ENCODE peak calls at places on chromosomes 11 and 22, in five cellular contexts. W, F, U, G and S are unnamed samples.
A peak's percentile ranks its signal among the peaks of the same experiment; 100 is the strongest.

GRCh38 chr11:129905402-129905801 is 10.0 kb upstream of the NFRKB start:
- DNase-seq in W (no peak), F (no peak), U (no peak), G (no peak), S (no peak)

GRCh38 chr11:64800633-64801464 is 2.2 kb downstream of the MAP4K2 start:
- DNase-seq in W (no peak), F (no peak), U (no peak), G (no peak), S (no peak)

GRCh38 chr11:2481253-2481652 is 36.4 kb downstream of the KCNQ1 start:
- DNase-seq in W (no peak), F (peak; percentile 33), U (no peak), G (no peak), S (no peak)

GRCh38 chr11:66970808-66971442 is 4.2 kb upstream of the C11orf86 start:
- DNase-seq in W (no peak), F (peak; percentile 57), U (peak; percentile 100), G (no peak), S (no peak)

GRCh38 chr11:127003260-127003981 is 2.9 kb upstream of the KIRREL3 start:
- DNase-seq in W (no peak), F (no peak), U (peak; percentile 58), G (no peak), S (peak; percentile 57)

GRCh38 chr11:69551963-69552362 is 70.5 kb downstream of the LINC01488 start:
- DNase-seq in W (no peak), F (no peak), U (no peak), G (no peak), S (no peak)

GRCh38 chr11:133955091-133955846 is 1.5 kb downstream of the IGSF9B start:
- DNase-seq in W (peak; percentile 79), F (no peak), U (no peak), G (peak; percentile 75), S (no peak)

GRCh38 chr11:45110562-45110961 is 35.9 kb upstream of the PRDM11 start:
- DNase-seq in W (no peak), F (peak; percentile 35), U (peak; percentile 68), G (peak; percentile 45), S (peak; percentile 59)

GRCh38 chr11:36254739-36255138 is 34.5 kb downstream of the COMMD9 start:
- DNase-seq in W (no peak), F (no peak), U (peak; percentile 36), G (no peak), S (no peak)

GRCh38 chr11:66418986-66419308 is 1.9 kb upstream of the NPAS4 start:
- DNase-seq in W (no peak), F (no peak), U (no peak), G (no peak), S (no peak)

GRCh38 chr11:116871248-116871647 is 33.8 kb upstream of the APOA1 start:
- DNase-seq in W (no peak), F (no peak), U (peak; percentile 90), G (no peak), S (no peak)

GRCh38 chr11:120385110-120385509 is 48.9 kb downstream of the ARHGEF12 start:
- DNase-seq in W (no peak), F (no peak), U (peak; percentile 80), G (no peak), S (no peak)

GRCh38 chr22:46175631-46176030 is 25.3 kb downstream of the PPARA start:
- DNase-seq in W (no peak), F (no peak), U (peak; percentile 86), G (no peak), S (no peak)

GRCh38 chr11:18132341-18132740 is at the start of gene MRGPRX3:
- DNase-seq in W (no peak), F (no peak), U (no peak), G (no peak), S (no peak)

GRCh38 chr11:2097998-2098690 is 41.0 kb downstream of the IGF2 start:
- DNase-seq in W (no peak), F (no peak), U (no peak), G (no peak), S (peak; percentile 32)

GRCh38 chr11:66039765-66040164 is 9.2 kb downstream of the GAL3ST3 start:
- DNase-seq in W (no peak), F (no peak), U (no peak), G (no peak), S (no peak)

GRCh38 chr11:59765068-59765770 is 10.0 kb downstream of the STX3 start:
- DNase-seq in W (no peak), F (no peak), U (no peak), G (no peak), S (no peak)

GRCh38 chr22:20663941-20664593 is 109.8 kb upstream of the SERPIND1 start:
- DNase-seq in W (no peak), F (no peak), U (no peak), G (no peak), S (no peak)

GRCh38 chr11:108685419-108686161 is 20.7 kb downstream of the DDX10 start:
- DNase-seq in W (no peak), F (no peak), U (peak; percentile 29), G (no peak), S (no peak)

GRCh38 chr11:69000831-69001245 is 12.2 kb downstream of the MRGPRF start:
- DNase-seq in W (no peak), F (no peak), U (peak; percentile 87), G (peak; percentile 54), S (no peak)

GRCh38 chr11:94676769-94677168 is 91.4 kb upstream of the AMOTL1 start:
- DNase-seq in W (no peak), F (no peak), U (no peak), G (no peak), S (no peak)

GRCh38 chr22:49420651-49421050 is 407.0 kb downstream of the BRD1 start:
- DNase-seq in W (no peak), F (no peak), U (no peak), G (no peak), S (no peak)
- H3K27ac ChIP-seq in W (no peak overlapping the region), F (no peak overlapping the region), U (no peak overlapping the region), G (no peak overlapping the region), S (no peak overlapping the region)

DNA sequence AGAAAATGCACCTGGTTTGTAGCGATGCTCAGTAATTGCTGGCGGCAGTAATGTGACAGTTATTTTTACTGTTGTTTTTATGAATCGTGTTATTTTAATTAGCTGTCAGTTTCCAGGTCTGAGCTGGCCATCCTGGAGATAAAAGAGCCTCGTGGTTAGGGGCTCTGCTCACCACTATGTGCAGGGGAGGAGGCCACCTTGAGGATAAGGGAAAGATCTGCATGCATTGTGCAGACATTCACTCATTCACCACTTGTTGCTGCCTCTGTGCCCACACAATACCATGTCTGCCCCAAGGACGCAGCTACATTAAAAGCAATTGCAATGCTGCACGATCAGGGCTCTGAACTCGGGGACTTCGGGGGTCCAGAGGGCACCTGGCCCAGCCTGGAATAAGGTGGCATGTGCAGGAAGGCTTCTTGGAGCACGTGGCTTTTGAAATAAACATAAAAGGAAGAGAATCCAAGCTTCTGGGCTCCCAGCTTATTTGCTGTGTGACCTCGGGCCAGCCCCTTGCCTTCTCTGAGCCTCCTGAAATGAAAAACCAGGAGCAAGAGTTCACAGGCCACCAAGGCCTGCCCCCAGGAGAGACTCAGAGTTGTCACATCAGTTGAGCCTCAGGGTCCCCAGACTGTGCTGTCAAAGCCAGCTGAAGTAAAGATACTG is 44.7 kb upstream of the SHISAL1 start:
- DNase-seq in W (peak; percentile 2), F (no peak), U (no peak), G (peak; percentile 5), S (no peak)
- TF ChIP-seq CTCF in W (no peak), F (no peak), U (peak; percentile 22), G (no peak), S (no peak)

DNA sequence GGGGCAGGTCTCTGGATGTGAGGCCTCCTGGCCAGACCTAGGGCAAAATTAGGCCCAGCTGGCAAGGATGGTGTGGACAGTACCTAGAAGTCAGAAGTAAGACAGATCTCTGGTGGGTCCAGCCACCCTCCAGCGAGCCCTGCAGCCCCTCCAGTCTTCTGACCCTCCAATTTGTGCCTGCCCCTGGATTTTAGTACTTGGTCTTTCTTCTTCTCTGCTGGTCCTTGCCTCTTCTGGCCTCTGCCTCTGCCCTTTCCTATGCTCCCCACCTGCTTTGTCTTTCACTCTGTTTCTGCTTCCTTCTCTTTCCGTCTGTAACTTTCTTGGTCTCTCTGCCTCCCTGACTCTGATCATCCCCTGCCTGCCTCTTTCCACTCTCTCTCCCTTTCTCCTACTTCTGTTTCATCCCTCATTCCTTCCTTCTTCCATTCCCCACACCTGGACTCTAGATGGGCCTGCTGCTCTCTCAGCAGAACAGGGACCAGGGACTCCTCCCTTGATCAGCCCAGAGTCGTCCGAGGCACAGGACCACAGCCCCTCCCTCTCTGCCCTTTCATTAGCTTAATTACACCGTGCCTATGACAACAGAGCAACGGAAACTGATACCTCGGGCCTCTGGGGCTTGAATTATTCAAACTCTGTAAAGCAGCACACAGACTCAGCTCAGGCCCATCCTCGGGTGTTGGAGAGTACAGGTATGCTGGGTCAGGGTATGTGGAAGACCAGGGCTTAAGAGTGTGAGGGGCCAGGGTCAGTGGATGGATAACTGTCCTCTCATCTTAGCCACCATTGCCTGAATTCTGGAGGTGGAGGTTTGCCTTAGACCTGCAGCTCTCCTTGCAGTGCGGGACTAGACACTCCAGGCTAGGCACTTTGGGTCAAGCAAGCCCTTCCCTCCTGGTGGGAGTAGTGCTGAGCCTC is at the start of gene CHRNA10:
- DNase-seq in W (no peak), F (no peak), U (no peak), G (no peak), S (no peak)
- H3K27ac ChIP-seq in W (peak within 1 kb of the TSS; percentile 72), F (no peak within 1 kb of the TSS), U (no peak within 1 kb of the TSS), G (no peak within 1 kb of the TSS), S (no peak within 1 kb of the TSS)

GRCh38 chr22:22746061-22746962 is 101.9 kb downstream of the GGTLC2 start:
- DNase-seq in W (no peak), F (no peak), U (no peak), G (no peak), S (no peak)

GRCh38 chr22:22749167-22749758 is 104.8 kb downstream of the GGTLC2 start:
- DNase-seq in W (no peak), F (no peak), U (no peak), G (no peak), S (no peak)

GRCh38 chr22:22748756-22749155 is 104.3 kb downstream of the GGTLC2 start:
- DNase-seq in W (no peak), F (no peak), U (no peak), G (no peak), S (no peak)

GRCh38 chr22:22746963-22747933 is 102.8 kb downstream of the GGTLC2 start:
- DNase-seq in W (no peak), F (no peak), U (no peak), G (no peak), S (no peak)

DNA sequence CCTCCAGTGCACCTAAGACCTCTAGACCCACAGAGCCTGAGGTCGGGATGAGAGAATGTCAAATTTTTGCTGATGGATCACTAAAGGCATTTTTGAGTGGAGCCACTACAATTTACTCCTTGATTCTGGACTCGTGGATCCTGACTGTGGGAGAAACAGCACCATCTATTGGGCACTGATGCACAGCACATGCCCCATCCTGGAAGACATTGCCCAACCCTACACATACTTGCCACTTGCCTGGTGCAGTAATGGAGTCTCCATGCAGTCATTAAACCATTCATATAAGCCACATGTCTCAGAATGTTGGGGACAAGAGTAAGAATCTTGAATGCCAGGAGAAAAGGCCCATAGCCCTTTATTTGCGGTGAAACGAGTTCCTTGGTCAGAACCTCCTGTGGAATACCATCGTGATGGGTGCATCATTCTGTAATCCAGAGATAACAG is 103.9 kb downstream of the GGTLC2 start:
- DNase-seq in W (no peak), F (peak; percentile 17), U (peak; percentile 52), G (no peak), S (no peak)
- TF ChIP-seq CTCF in W (peak; percentile 73), F (peak; percentile 81), U (peak; percentile 82), G (peak; percentile 47), S (peak; percentile 56)

GRCh38 chr22:17779286-17780115 is 5.2 kb upstream of the BID start:
- DNase-seq in W (no peak), F (no peak), U (no peak), G (peak; percentile 38), S (no peak)
- H3K27ac ChIP-seq in W (no peak overlapping the region), F (no peak overlapping the region), U (no peak overlapping the region), G (no peak overlapping the region), S (no peak overlapping the region)